ENCODE peak calls at places on chromosomes 7 and 10, in eight cellular contexts. C, W, J, F, V, D, B and E are unnamed samples.

GRCh38 chr10:43105119-43105792 is 28.4 kb downstream of the RET start:
- DNase-seq in C (no peak), W (peak), J (peak), F (peak), V (peak), D (peak), B (no peak), E (no peak)

GRCh38 chr10:101438881-101439391 is 85.0 kb downstream of the BTRC start:
- DNase-seq in C (no peak), W (no peak), J (no peak), F (no peak), V (no peak), D (no peak), B (no peak), E (peak)

GRCh38 chr7:101924171-101924570 is 106.7 kb downstream of the CUX1 start:
- DNase-seq in C (no peak), W (no peak), J (no peak), F (no peak), V (no peak), D (no peak), B (no peak), E (no peak)

GRCh38 chr10:127892743-127893142 is at the start of gene CLRN3:
- DNase-seq in C (no peak), W (no peak), J (no peak), F (no peak), V (no peak), D (no peak), B (no peak), E (no peak)

GRCh38 chr7:148983220-148984146 is 44.8 kb downstream of the PDIA4 start:
- DNase-seq in C (peak), W (peak), J (peak), F (peak), V (peak), D (peak), B (peak), E (peak)

GRCh38 chr10:50216894-50217293 is 34.4 kb downstream of the ASAH2 start:
- DNase-seq in C (no peak), W (no peak), J (no peak), F (no peak), V (no peak), D (no peak), B (no peak), E (peak)

GRCh38 chr7:66505531-66506451 is 122.9 kb upstream of the KCTD7 start:
- DNase-seq in C (no peak), W (peak), J (no peak), F (no peak), V (no peak), D (no peak), B (no peak), E (no peak)

GRCh38 chr10:80191589-80192270 is 13.6 kb downstream of the ANXA11 start:
- DNase-seq in C (peak), W (no peak), J (no peak), F (peak), V (peak), D (no peak), B (no peak), E (no peak)

GRCh38 chr10:76302936-76303656 is 871.7 kb downstream of the LRMDA start:
- DNase-seq in C (no peak), W (no peak), J (no peak), F (no peak), V (no peak), D (no peak), B (no peak), E (no peak)

GRCh38 chr10:52011113-52011512 is 303.0 kb upstream of the DKK1 start:
- DNase-seq in C (no peak), W (no peak), J (no peak), F (no peak), V (no peak), D (no peak), B (no peak), E (no peak)

GRCh38 chr7:129908181-129908580 is 44.6 kb downstream of the UBE2H start:
- DNase-seq in C (no peak), W (no peak), J (no peak), F (no peak), V (no peak), D (no peak), B (no peak), E (no peak)

GRCh38 chr10:86938260-86938659 is 19.2 kb downstream of the MMRN2 start:
- DNase-seq in C (no peak), W (no peak), J (no peak), F (no peak), V (no peak), D (no peak), B (no peak), E (no peak)

GRCh38 chr7:131625817-131626372 is 69.5 kb upstream of the PODXL start:
- DNase-seq in C (peak), W (no peak), J (no peak), F (no peak), V (peak), D (peak), B (peak), E (no peak)

GRCh38 chr7:29394321-29394720 is 169.3 kb upstream of the PRR15 start:
- DNase-seq in C (no peak), W (no peak), J (no peak), F (no peak), V (no peak), D (no peak), B (no peak), E (no peak)
- TF ChIP-seq CTCF in C (no peak), W (no peak), J (no peak), F (no peak), V (no peak), D (no peak), B (no peak), E (no peak)

GRCh38 chr7:46028246-46028645 is 107.2 kb upstream of the IGFBP3 start:
- DNase-seq in C (no peak), W (no peak), J (no peak), F (no peak), V (no peak), D (no peak), B (no peak), E (no peak)
- TF ChIP-seq CTCF in C (no peak), W (no peak), J (no peak), F (no peak), V (no peak), D (no peak), B (no peak), E (no peak)

DNA sequence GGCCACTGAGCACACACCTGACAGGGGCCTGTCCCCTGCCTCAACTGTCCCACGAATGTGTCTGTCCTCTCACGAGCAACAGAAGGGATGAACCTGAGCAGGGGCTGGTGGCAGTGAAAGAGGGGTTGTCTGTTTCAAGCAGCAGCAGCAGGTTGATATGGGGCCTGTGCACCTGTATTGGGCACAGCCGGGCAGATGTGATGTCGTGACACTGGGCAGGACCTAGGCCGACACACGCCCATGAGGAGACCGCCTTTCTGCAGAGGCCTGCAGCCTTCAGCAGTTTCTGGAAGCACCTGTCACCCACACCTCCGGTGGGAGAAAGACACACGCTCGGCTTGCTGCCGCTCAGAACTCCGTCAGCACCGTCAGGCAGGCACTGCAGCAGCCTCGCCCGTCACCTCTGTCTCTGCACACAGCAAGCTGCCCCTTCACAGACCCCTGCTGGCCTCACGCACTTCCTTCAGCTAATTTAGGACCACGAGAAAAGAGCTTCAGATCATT is 48.5 kb downstream of the AMZ1 start:
- DNase-seq in C (no peak), W (no peak), J (no peak), F (no peak), V (no peak), D (no peak), B (no peak), E (no peak)
- TF ChIP-seq CTCF in C (no peak), W (no peak), J (no peak), F (no peak), V (no peak), D (peak), B (no peak), E (no peak)

GRCh38 chr7:107743567-107744344 is at the start of gene CBLL1:
- DNase-seq in C (peak), W (peak), J (peak), F (peak), V (peak), D (peak), B (peak), E (peak)
- TF ChIP-seq CTCF in C (no peak), W (peak), J (peak), F (peak), V (peak), D (peak), B (peak), E (peak)

GRCh38 chr10:104403625-104404024 is 50.0 kb downstream of the CFAP58 start:
- DNase-seq in C (no peak), W (no peak), J (no peak), F (no peak), V (no peak), D (no peak), B (no peak), E (no peak)

DNA sequence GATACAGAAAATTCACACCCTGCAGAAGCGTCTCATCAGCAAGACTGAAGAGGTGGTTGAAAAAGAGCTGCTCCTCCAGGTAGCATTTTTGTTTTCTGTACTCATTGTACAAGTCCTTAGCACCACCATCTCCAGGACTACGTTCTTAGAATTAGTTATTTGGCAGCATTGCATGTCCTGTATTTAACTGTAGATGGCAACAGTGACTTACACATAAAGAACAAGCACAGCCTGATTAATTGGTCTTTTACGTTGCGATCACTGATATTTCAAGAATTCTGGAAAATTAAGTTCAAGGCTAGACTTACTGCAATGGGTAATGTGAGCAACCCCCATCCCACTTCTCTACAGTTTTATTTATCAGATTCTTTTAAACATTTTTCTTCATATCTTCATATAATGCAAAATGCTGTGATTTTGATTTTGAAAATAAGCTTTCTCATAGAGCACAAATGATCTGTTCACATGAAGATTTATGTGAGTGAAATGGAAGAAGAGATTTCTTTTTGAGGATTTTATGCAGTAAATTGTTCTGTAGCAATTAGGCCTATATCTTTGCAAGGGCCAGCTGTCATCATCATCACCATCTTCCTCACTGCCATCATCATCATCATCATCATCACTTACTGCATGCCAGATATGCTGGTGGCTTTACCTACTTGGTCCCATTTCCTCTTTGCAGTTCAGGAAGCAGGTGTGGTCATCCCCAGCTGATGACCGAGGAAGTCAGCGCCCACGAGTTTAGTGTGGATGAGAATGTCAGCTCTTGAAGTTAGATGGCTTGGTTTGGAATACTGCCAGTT is 53.3 kb downstream of the CFAP58 start:
- DNase-seq in C (peak), W (no peak), J (no peak), F (no peak), V (no peak), D (no peak), B (peak), E (peak)
- TF ChIP-seq CTCF in C (peak), W (no peak), J (peak), F (no peak), V (no peak), D (no peak), B (peak), E (peak)

GRCh38 chr10:119817991-119818888 is 54.4 kb downstream of the MCMBP start:
- DNase-seq in C (no peak), W (peak), J (no peak), F (peak), V (no peak), D (peak), B (peak), E (no peak)
- TF ChIP-seq CTCF in C (no peak), W (no peak), J (no peak), F (no peak), V (no peak), D (peak), B (peak), E (no peak)

GRCh38 chr7:114989531-114989930 is 67.6 kb downstream of the MDFIC start:
- DNase-seq in C (no peak), W (no peak), J (no peak), F (no peak), V (no peak), D (no peak), B (no peak), E (no peak)
- TF ChIP-seq CTCF in C (no peak), W (no peak), J (no peak), F (no peak), V (no peak), D (no peak), B (no peak), E (no peak)